ENCODE peak calls at places on chromosomes 2 and 18, in six cellular contexts. V is OCI-LY7, W is PC-3, O is neural progenitor cell, R is MM.1S, Z is HCT116. U is an unnamed sample.

GRCh38 chr2:196783431-196784094 is 15.9 kb downstream of the GTF3C3 start:
- DNase-seq in V (no peak), W (peak), O (no peak), R (no peak), Z (no peak), U (no peak)

GRCh38 chr18:48318481-48318880 is 90.7 kb downstream of the ZBTB7C start:
- DNase-seq in V (no peak), W (no peak), O (no peak), R (no peak), Z (no peak), U (no peak)

GRCh38 chr2:42792583-42793313 is at the start of gene HAAO:
- DNase-seq in V (no peak), W (no peak), O (peak), R (no peak), Z (no peak), U (peak)

GRCh38 chr2:217978536-217979150 is 24.2 kb downstream of the TNS1 start:
- DNase-seq in V (no peak), W (peak), O (peak), R (no peak), Z (no peak), U (peak)

GRCh38 chr18:75162467-75162866 is 46.5 kb downstream of the PTGR3 start:
- DNase-seq in V (no peak), W (peak), O (no peak), R (no peak), Z (no peak), U (no peak)

GRCh38 chr2:236607471-236608307 is 38.1 kb downstream of the ACKR3 start:
- DNase-seq in V (peak), W (no peak), O (peak), R (no peak), Z (no peak), U (peak)

GRCh38 chr2:197707316-197708213 is 2.4 kb downstream of the MARS2 start:
- DNase-seq in V (peak), W (peak), O (peak), R (peak), Z (peak), U (peak)

GRCh38 chr2:197134206-197134605 is 176.4 kb downstream of the ANKRD44 start:
- DNase-seq in V (no peak), W (no peak), O (no peak), R (no peak), Z (no peak), U (no peak)

GRCh38 chr2:191165190-191165643 is 14.4 kb upstream of the STAT4 start:
- DNase-seq in V (peak), W (peak), O (peak), R (peak), Z (peak), U (peak)

GRCh38 chr2:71148506-71149063 is 18.2 kb downstream of the MPHOSPH10 start:
- DNase-seq in V (no peak), W (no peak), O (no peak), R (no peak), Z (no peak), U (no peak)

GRCh38 chr18:46794607-46795006 is 37.8 kb upstream of the ST8SIA5 start:
- DNase-seq in V (no peak), W (no peak), O (peak), R (no peak), Z (no peak), U (peak)

GRCh38 chr2:234329202-234329930 is 167.5 kb downstream of the ARL4C start:
- DNase-seq in V (no peak), W (peak), O (no peak), R (no peak), Z (no peak), U (no peak)

GRCh38 chr18:74139888-74140287 is 7.7 kb downstream of the FBXO15 start:
- DNase-seq in V (no peak), W (peak), O (no peak), R (no peak), Z (no peak), U (no peak)

GRCh38 chr2:71797006-71797810 is 343.8 kb downstream of the DYSF start:
- DNase-seq in V (no peak), W (no peak), O (no peak), R (no peak), Z (no peak), U (no peak)

GRCh38 chr2:164574931-164575330 is 46.4 kb downstream of the GRB14 start:
- DNase-seq in V (no peak), W (no peak), O (no peak), R (no peak), Z (no peak), U (no peak)

GRCh38 chr2:191701696-191702095 is 23.8 kb downstream of the NABP1 start:
- DNase-seq in V (no peak), W (no peak), O (peak), R (no peak), Z (no peak), U (no peak)

GRCh38 chr2:218438601-218439000 is 19.7 kb downstream of the VIL1 start:
- DNase-seq in V (peak), W (no peak), O (no peak), R (no peak), Z (no peak), U (no peak)

GRCh38 chr2:144213797-144214196 is 306.1 kb downstream of the ZEB2 start:
- DNase-seq in V (no peak), W (no peak), O (no peak), R (no peak), Z (no peak), U (no peak)

GRCh38 chr2:54115284-54116137 is at the start of gene ACYP2:
- DNase-seq in V (peak), W (peak), O (peak), R (peak), Z (peak), U (peak)

GRCh38 chr2:166647935-166648334 is 153.9 kb upstream of the SCN7A start:
- DNase-seq in V (no peak), W (no peak), O (no peak), R (no peak), Z (no peak), U (no peak)

GRCh38 chr2:166653185-166653813 is 159.2 kb upstream of the SCN7A start:
- DNase-seq in V (no peak), W (peak), O (no peak), R (no peak), Z (no peak), U (no peak)

GRCh38 chr2:166651991-166652390 is 157.9 kb upstream of the SCN7A start:
- DNase-seq in V (no peak), W (no peak), O (no peak), R (no peak), Z (no peak), U (no peak)

GRCh38 chr2:166651080-166651675 is 157.1 kb upstream of the SCN7A start:
- DNase-seq in V (no peak), W (peak), O (no peak), R (no peak), Z (no peak), U (no peak)
- TF ChIP-seq EZH2phosphoT487 in V (no peak), W (no peak), O (no peak), R (no peak), Z (no peak), U (no peak)

GRCh38 chr2:241507430-241508239 is 749 bp downstream of the STK25 start:
- DNase-seq in V (peak), W (peak), O (peak), R (peak), Z (no peak), U (peak)
- TF ChIP-seq CTCF in V (no peak), W (no peak), O (peak), R (peak), Z (peak), U (peak)

DNA sequence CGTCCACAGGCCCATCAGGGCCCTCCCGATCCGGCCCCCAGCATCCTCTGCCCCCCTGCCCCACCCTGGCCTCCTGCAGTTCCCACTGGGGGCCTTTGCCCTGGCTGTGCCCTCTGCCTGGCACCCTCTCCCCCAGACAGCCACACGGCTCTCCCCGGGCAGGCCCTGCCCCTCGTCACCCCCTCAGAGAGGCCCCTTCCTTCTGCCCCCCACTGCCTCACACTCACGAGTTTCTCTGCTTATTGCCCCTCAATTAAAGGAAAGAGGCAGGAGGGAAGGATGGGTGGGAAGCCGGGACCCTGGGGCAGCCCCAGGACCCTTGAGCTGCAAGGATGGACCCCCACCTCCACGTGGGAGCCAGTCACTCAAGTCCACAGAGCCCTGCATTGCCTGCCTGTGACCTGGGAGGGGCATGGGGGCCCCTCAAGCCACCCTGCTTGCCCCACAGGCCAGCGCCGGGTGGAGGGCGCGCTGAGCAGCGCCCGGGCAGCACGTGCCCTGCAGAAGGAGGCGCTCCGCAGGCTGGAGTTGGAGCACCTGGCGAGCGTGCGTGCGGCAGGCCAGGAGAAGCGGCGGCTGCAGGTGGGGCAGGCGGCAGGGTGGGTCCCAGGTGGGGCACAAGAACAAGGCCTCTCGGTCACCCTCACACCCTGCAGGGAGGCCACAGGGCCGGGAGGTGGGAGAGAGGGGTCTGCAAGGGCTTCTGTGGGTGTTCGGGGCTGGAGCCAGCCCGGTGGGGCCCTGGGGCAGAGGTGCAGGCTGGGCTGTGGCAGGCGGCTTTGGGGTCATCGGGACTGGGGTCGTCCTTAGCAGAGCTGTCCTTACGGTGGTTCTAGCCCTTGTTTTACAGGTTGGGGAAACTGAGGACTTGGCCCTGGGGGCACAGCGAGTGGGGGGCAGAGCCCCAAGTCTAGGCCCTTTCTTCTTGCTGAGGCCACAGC is 30.5 kb upstream of the SNED1 start:
- DNase-seq in V (no peak), W (no peak), O (no peak), R (no peak), Z (no peak), U (no peak)
- TF ChIP-seq EZH2phosphoT487 in V (no peak), W (no peak), O (no peak), R (no peak), Z (no peak), U (no peak)

GRCh38 chr2:221130431-221130830 is 441.7 kb downstream of the EPHA4 start:
- DNase-seq in V (no peak), W (no peak), O (no peak), R (no peak), Z (no peak), U (no peak)
- TF ChIP-seq CTCF in V (no peak), W (no peak), O (no peak), R (no peak), Z (no peak), U (no peak)

DNA sequence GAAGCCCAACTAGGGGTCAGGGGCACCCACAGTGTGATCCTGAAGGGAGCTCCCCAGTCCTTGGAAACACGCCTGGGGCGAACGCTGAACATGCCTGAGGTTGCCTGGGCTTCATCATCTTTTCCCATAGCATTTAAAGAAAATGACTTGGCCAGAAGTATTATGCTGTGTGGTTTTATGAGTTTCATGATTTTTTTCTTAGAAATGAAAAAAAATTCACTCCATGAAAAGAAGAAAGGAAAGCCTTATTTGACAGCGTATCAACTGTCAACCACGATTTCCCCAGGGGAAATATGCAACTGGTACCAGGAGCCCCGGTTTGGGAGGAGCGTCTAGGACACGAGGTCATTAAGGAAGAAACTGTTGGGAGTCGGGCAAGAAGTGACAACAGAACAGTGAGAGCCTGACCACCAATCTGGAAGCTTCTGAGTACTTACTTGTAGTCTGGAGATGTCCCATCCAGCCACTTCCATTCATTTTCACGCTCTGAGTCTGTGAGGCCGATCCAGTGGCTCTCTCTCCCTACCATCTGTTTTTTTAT is 63.5 kb upstream of the THOC1 start:
- DNase-seq in V (no peak), W (no peak), O (no peak), R (no peak), Z (no peak), U (no peak)
- TF ChIP-seq EZH2phosphoT487 in V (no peak), W (no peak), O (no peak), R (no peak), Z (no peak), U (no peak)

GRCh38 chr2:162123806-162124758 is 28.0 kb downstream of the GCG start:
- DNase-seq in V (peak), W (peak), O (peak), R (peak), Z (peak), U (peak)
- TF ChIP-seq CTCF in V (peak), W (peak), O (peak), R (peak), Z (peak), U (peak)

U was measured in GM23338.